ENCODE peak calls at places on chromosomes 4 and X, in six cellular contexts. A is brain microvascular endothelial cell, P is lung, H is WERI-Rb-1, Q is suprapubic skin, U is heart left ventricle. E is an unnamed sample.
A peak's percentile ranks its signal among the peaks of the same experiment; 100 is the strongest.

GRCh38 chrX:13123857-13124345 is 79.5 kb upstream of the FAM9C start:
- DNase-seq in H (no peak), U (no peak), A (peak; percentile 27), Q (no peak), P (no peak), E (no peak)

GRCh38 chr4:8662776-8663175 is 70.2 kb downstream of the CPZ start:
- DNase-seq in A (no peak), P (no peak), Q (no peak), H (no peak), U (no peak), E (no peak)

GRCh38 chr4:114264877-114265291 is 285.4 kb upstream of the ARSJ start:
- DNase-seq in P (no peak), A (no peak), Q (no peak), U (no peak), H (no peak), E (no peak)

GRCh38 chrX:128634754-128635153 is 582.6 kb upstream of the ACTRT1 start:
- DNase-seq in A (no peak), P (no peak), H (no peak), U (no peak), Q (no peak), E (no peak)

GRCh38 chrX:111615227-111615626 is 65.7 kb upstream of the ALG13 start:
- DNase-seq in H (no peak), Q (no peak), U (no peak), A (no peak), P (no peak), E (no peak)

GRCh38 chr4:39609454-39609911 is 29.2 kb downstream of the SMIM14 start:
- DNase-seq in H (no peak), U (no peak), P (no peak), Q (no peak), A (no peak), E (no peak)

GRCh38 chrX:40037367-40037766 is 60.4 kb downstream of the BCOR start:
- DNase-seq in P (no peak), H (no peak), Q (no peak), U (no peak), A (no peak), E (no peak)

GRCh38 chr4:119735136-119735770 is 106.6 kb upstream of the PDE5A start:
- DNase-seq in H (no peak), P (no peak), U (no peak), A (peak; percentile 93), Q (no peak), E (no peak)

GRCh38 chr4:52959545-52959944 is 97.4 kb downstream of the RASL11B start:
- DNase-seq in U (no peak), P (no peak), A (no peak), H (no peak), Q (no peak), E (no peak)

GRCh38 chrX:40099046-40099968 is 1.5 kb upstream of the BCOR start:
- DNase-seq in A (no peak), U (peak; percentile 54), H (peak; percentile 87), Q (no peak), P (no peak), E (no peak)

GRCh38 chr4:126733301-126733700 is 899.5 kb upstream of the INTU start:
- DNase-seq in Q (no peak), H (no peak), P (no peak), A (no peak), U (no peak), E (no peak)

GRCh38 chr4:139647952-139648351 is 17.7 kb upstream of the MGST2 start:
- DNase-seq in Q (no peak), A (no peak), P (no peak), U (no peak), H (no peak), E (no peak)

GRCh38 chrX:1292581-1293310 is 24.1 kb downstream of the CSF2RA start:
- DNase-seq in P (no peak), U (no peak), A (no peak), H (no peak), Q (no peak), E (no peak)

GRCh38 chrX:148501121-148502066 is 977 bp downstream of the AFF2 start:
- DNase-seq in A (no peak), U (no peak), Q (no peak), H (peak; percentile 22), P (no peak), E (peak; percentile 15)

GRCh38 chrX:153865321-153865580 is 20.7 kb downstream of the L1CAM start:
- DNase-seq in P (no peak), A (no peak), U (no peak), H (peak; percentile 6), Q (no peak), E (no peak)

GRCh38 chr4:83386931-83387897 is 52.6 kb upstream of the HPSE start:
- DNase-seq in Q (no peak), U (no peak), P (no peak), H (no peak), A (no peak), E (no peak)

DNA sequence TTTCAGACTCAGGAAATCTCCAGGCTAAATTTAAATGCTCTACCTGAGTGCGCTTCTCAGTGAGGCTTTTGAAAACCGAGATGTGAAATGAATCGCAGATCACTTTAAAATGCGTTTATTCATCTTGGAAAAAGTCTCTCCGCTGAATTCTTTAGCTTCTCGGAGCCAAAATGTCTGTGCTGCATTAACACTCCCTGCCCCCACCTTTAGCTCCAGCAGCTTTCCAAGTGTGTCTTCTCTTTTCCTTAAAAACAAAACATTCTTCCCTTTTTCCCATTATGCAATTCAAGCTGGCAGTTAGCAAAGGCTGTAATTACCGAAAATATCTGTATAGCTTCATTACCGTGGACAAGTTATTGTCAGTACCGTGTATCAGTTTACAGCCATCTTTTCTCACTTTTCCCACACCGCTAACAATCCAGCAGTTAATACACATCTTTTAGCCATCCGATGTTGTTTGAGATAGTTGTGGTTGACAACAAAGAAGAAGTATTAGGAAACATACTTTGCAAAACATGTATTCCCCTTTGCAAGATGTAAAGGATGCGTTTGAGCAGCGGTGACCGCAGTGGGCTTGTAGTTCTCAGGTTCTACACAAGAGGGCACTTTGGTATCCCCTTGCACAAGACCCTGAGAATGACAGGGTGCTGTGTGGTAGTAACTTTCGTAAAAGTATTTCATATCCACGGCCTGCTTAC is 136.1 kb upstream of the STX18 start:
- DNase-seq in A (peak; percentile 45), Q (no peak), P (no peak), H (peak; percentile 52), U (no peak), E (no peak)
- TF ChIP-seq CTCF in A (peak; percentile 79), Q (no peak), P (no peak), H (peak; percentile 93), U (peak; percentile 55), E (peak; percentile 58)

GRCh38 chr4:1771555-1772305 is 21.4 kb upstream of the FGFR3 start:
- DNase-seq in P (no peak), H (no peak), Q (no peak), U (no peak), A (no peak), E (no peak)

GRCh38 chr4:1769692-1770091 is 23.4 kb upstream of the FGFR3 start:
- DNase-seq in A (no peak), Q (no peak), U (no peak), H (no peak), P (no peak), E (no peak)

GRCh38 chr4:1772869-1773538 is 20.1 kb upstream of the FGFR3 start:
- DNase-seq in U (no peak), H (peak; percentile 79), P (no peak), A (no peak), Q (no peak), E (no peak)

GRCh38 chr4:1770245-1770644 is 22.8 kb upstream of the FGFR3 start:
- DNase-seq in P (no peak), U (no peak), Q (no peak), A (no peak), H (peak; percentile 64), E (no peak)

DNA sequence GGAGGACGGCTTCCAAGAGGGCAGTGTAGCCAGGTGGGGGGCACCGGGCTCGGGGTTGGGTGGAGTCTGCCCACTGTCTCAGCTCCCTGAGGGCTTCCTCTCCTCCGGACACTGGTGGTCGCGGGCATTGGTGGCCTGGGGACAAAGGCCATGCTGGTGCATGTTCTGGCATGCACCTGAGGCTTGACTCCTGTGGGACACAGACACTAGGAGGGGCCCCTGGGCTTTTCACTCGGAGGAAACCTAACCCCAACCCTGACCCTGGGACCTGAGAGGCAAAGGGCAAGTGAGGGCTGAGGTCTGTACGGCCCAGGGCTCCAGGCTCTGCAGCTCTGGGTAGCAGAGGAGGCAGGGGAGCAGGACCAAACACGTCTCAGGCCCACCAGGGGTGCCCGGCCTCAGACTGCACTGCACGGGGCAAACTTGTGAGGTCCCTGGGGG is 22.3 kb upstream of the FGFR3 start:
- DNase-seq in A (no peak), H (no peak), P (no peak), U (no peak), Q (no peak), E (no peak)
- TF ChIP-seq CTCF in A (no peak), H (no peak), P (no peak), U (no peak), Q (no peak), E (no peak)

GRCh38 chrX:132956421-132957210 is 1.8 kb downstream of the HS6ST2 start:
- DNase-seq in A (no peak), P (no peak), U (no peak), Q (no peak), H (no peak), E (peak; percentile 23)

GRCh38 chrX:132955710-132956109 is 2.7 kb downstream of the HS6ST2 start:
- DNase-seq in A (no peak), P (no peak), H (no peak), Q (no peak), U (no peak), E (no peak)

GRCh38 chrX:132961511-132961910 is 3.1 kb upstream of the HS6ST2 start:
- DNase-seq in P (no peak), A (no peak), Q (no peak), U (no peak), H (no peak), E (no peak)

GRCh38 chrX:132957211-132958085 is 981 bp downstream of the HS6ST2 start:
- DNase-seq in P (no peak), A (no peak), H (no peak), U (no peak), Q (no peak), E (peak; percentile 54)

DNA sequence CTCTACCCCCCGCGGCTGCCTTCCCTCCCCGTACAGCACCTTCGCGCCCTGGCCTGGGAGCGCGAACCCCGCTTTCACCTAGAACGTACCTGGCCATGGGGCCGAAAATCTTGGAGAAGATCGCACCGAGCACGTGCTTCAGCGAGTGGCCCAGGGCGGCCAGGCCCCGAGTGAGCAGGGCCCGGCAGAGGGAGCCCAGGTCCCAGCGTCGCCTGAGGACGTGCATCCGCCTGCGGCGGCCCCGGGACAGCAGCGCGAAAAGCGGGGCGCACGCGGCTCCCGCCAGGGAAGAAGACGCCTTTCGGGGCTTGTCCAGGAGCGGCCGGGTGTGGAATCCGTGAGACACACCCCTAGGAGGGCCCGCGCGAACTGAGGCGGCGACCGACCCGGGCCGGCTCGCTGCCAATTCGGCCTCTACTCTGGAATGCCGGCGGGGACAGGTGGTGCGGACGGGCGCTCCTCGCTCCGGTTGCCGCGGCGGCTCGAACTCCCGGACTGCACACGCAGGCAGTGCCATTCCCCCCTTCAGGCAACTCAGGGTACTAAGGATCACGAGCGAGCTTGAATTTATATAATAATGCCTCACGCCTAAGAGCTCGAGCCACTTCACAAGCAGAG is at the start of gene HS6ST2:
- DNase-seq in H (no peak), Q (no peak), A (no peak), P (no peak), U (no peak), E (peak; percentile 52)
- TF ChIP-seq CTCF in H (no peak), Q (no peak), A (no peak), P (no peak), U (no peak), E (peak; percentile 51)

GRCh38 chr4:148955926-148956325 is 513.7 kb upstream of the NR3C2 start:
- DNase-seq in P (no peak), Q (no peak), U (no peak), H (no peak), A (no peak), E (no peak)

GRCh38 chr4:148951346-148951745 is 509.1 kb upstream of the NR3C2 start:
- DNase-seq in H (no peak), U (no peak), A (peak; percentile 5), Q (no peak), P (no peak), E (no peak)

GRCh38 chr4:148954011-148954749 is 512.0 kb upstream of the NR3C2 start:
- DNase-seq in H (no peak), P (no peak), Q (no peak), U (no peak), A (no peak), E (no peak)
- TF ChIP-seq CTCF in H (no peak), P (no peak), Q (no peak), U (no peak), A (no peak), E (no peak)